ENCODE peak calls at places on chromosomes 1 and 21, in six cellular contexts. One of them, this sample, is unnamed.

GRCh38 chr1:48530727-48531351 is 58.8 kb upstream of the SPATA6 start:
- DNase-seq in activated T-cell treated with anti-CD3 and anti-CD28 coated beads for 1 hour: no peak
- DNase-seq in GF-D8: no peak
- DNase-seq in stimulated activated CD4-positive, alpha-beta T cell treated with anti-CD3 and anti-CD28 coated beads, TNF-alpha, amount 100 ng/mL, for 4 hours: no peak
- DNase-seq in Panc1: peak; percentile 10
- DNase-seq in epithelial cell of prostate: peak; percentile 12
- DNase-seq in this sample: no peak

GRCh38 chr21:37503848-37504467 is 137.4 kb downstream of the DYRK1A start:
- DNase-seq in activated T-cell treated with anti-CD3 and anti-CD28 coated beads for 1 hour: no peak
- DNase-seq in Panc1: no peak
- DNase-seq in GF-D8: no peak
- DNase-seq in epithelial cell of prostate: no peak
- DNase-seq in stimulated activated CD4-positive, alpha-beta T cell treated with anti-CD3 and anti-CD28 coated beads, TNF-alpha, amount 100 ng/mL, for 4 hours: no peak
- DNase-seq in this sample: peak; percentile 24

GRCh38 chr1:112637257-112638108 is 17.9 kb downstream of the CAPZA1 start:
- DNase-seq in stimulated activated CD4-positive, alpha-beta T cell treated with anti-CD3 and anti-CD28 coated beads, TNF-alpha, amount 100 ng/mL, for 4 hours: no peak
- DNase-seq in GF-D8: no peak
- DNase-seq in Panc1: no peak
- DNase-seq in activated T-cell treated with anti-CD3 and anti-CD28 coated beads for 1 hour: no peak
- DNase-seq in epithelial cell of prostate: peak; percentile 18
- DNase-seq in this sample: peak; percentile 36

GRCh38 chr1:84442256-84442655 is 36.8 kb upstream of the RPF1 start:
- DNase-seq in epithelial cell of prostate: peak; percentile 62
- DNase-seq in activated T-cell treated with anti-CD3 and anti-CD28 coated beads for 1 hour: no peak
- DNase-seq in stimulated activated CD4-positive, alpha-beta T cell treated with anti-CD3 and anti-CD28 coated beads, TNF-alpha, amount 100 ng/mL, for 4 hours: no peak
- DNase-seq in GF-D8: peak; percentile 72
- DNase-seq in Panc1: peak; percentile 72
- DNase-seq in this sample: peak; percentile 74

GRCh38 chr21:35019631-35020032 is 29.5 kb downstream of the RUNX1 start:
- DNase-seq in Panc1: no peak
- DNase-seq in GF-D8: no peak
- DNase-seq in epithelial cell of prostate: no peak
- DNase-seq in activated T-cell treated with anti-CD3 and anti-CD28 coated beads for 1 hour: no peak
- DNase-seq in stimulated activated CD4-positive, alpha-beta T cell treated with anti-CD3 and anti-CD28 coated beads, TNF-alpha, amount 100 ng/mL, for 4 hours: no peak
- DNase-seq in this sample: no peak

GRCh38 chr21:34546556-34546955 is 34.5 kb upstream of the KCNE1 start:
- DNase-seq in epithelial cell of prostate: no peak
- DNase-seq in stimulated activated CD4-positive, alpha-beta T cell treated with anti-CD3 and anti-CD28 coated beads, TNF-alpha, amount 100 ng/mL, for 4 hours: no peak
- DNase-seq in Panc1: no peak
- DNase-seq in GF-D8: no peak
- DNase-seq in activated T-cell treated with anti-CD3 and anti-CD28 coated beads for 1 hour: no peak
- DNase-seq in this sample: no peak

GRCh38 chr21:45496968-45497845 is 45.0 kb downstream of the SLC19A1 start:
- DNase-seq in stimulated activated CD4-positive, alpha-beta T cell treated with anti-CD3 and anti-CD28 coated beads, TNF-alpha, amount 100 ng/mL, for 4 hours: no peak
- DNase-seq in epithelial cell of prostate: no peak
- DNase-seq in Panc1: no peak
- DNase-seq in GF-D8: no peak
- DNase-seq in activated T-cell treated with anti-CD3 and anti-CD28 coated beads for 1 hour: no peak
- DNase-seq in this sample: no peak

GRCh38 chr1:25694167-25694566 is 77.6 kb downstream of the MAN1C1 start:
- DNase-seq in activated T-cell treated with anti-CD3 and anti-CD28 coated beads for 1 hour: no peak
- DNase-seq in stimulated activated CD4-positive, alpha-beta T cell treated with anti-CD3 and anti-CD28 coated beads, TNF-alpha, amount 100 ng/mL, for 4 hours: no peak
- DNase-seq in epithelial cell of prostate: no peak
- DNase-seq in Panc1: no peak
- DNase-seq in GF-D8: no peak
- DNase-seq in this sample: peak; percentile 95

GRCh38 chr1:95229042-95229441 is 5.0 kb upstream of the RWDD3 start:
- DNase-seq in stimulated activated CD4-positive, alpha-beta T cell treated with anti-CD3 and anti-CD28 coated beads, TNF-alpha, amount 100 ng/mL, for 4 hours: no peak
- DNase-seq in GF-D8: no peak
- DNase-seq in Panc1: no peak
- DNase-seq in epithelial cell of prostate: no peak
- DNase-seq in activated T-cell treated with anti-CD3 and anti-CD28 coated beads for 1 hour: no peak
- DNase-seq in this sample: no peak

GRCh38 chr1:88741413-88741812 is 57.3 kb downstream of the PKN2 start:
- DNase-seq in Panc1: peak; percentile 32
- DNase-seq in epithelial cell of prostate: no peak
- DNase-seq in GF-D8: no peak
- DNase-seq in stimulated activated CD4-positive, alpha-beta T cell treated with anti-CD3 and anti-CD28 coated beads, TNF-alpha, amount 100 ng/mL, for 4 hours: no peak
- DNase-seq in activated T-cell treated with anti-CD3 and anti-CD28 coated beads for 1 hour: no peak
- DNase-seq in this sample: peak; percentile 15

GRCh38 chr1:78958711-78959110 is 47.8 kb downstream of the ADGRL4 start:
- DNase-seq in epithelial cell of prostate: no peak
- DNase-seq in Panc1: no peak
- DNase-seq in GF-D8: no peak
- DNase-seq in stimulated activated CD4-positive, alpha-beta T cell treated with anti-CD3 and anti-CD28 coated beads, TNF-alpha, amount 100 ng/mL, for 4 hours: no peak
- DNase-seq in activated T-cell treated with anti-CD3 and anti-CD28 coated beads for 1 hour: no peak
- DNase-seq in this sample: no peak

GRCh38 chr1:12142891-12143630 is 23.7 kb upstream of the TNFRSF1B start:
- DNase-seq in GF-D8: peak; percentile 3
- DNase-seq in activated T-cell treated with anti-CD3 and anti-CD28 coated beads for 1 hour: no peak
- DNase-seq in epithelial cell of prostate: no peak
- DNase-seq in Panc1: no peak
- DNase-seq in stimulated activated CD4-positive, alpha-beta T cell treated with anti-CD3 and anti-CD28 coated beads, TNF-alpha, amount 100 ng/mL, for 4 hours: no peak
- DNase-seq in this sample: no peak

GRCh38 chr1:151547119-151547899 is 7.2 kb downstream of the TUFT1 start:
- DNase-seq in GF-D8: no peak
- DNase-seq in epithelial cell of prostate: peak; percentile 89
- DNase-seq in stimulated activated CD4-positive, alpha-beta T cell treated with anti-CD3 and anti-CD28 coated beads, TNF-alpha, amount 100 ng/mL, for 4 hours: no peak
- DNase-seq in activated T-cell treated with anti-CD3 and anti-CD28 coated beads for 1 hour: no peak
- DNase-seq in Panc1: no peak
- DNase-seq in this sample: peak; percentile 89

GRCh38 chr1:160058087-160058486 is 11.9 kb downstream of the KCNJ10 start:
- DNase-seq in activated T-cell treated with anti-CD3 and anti-CD28 coated beads for 1 hour: no peak
- DNase-seq in Panc1: no peak
- DNase-seq in epithelial cell of prostate: no peak
- DNase-seq in stimulated activated CD4-positive, alpha-beta T cell treated with anti-CD3 and anti-CD28 coated beads, TNF-alpha, amount 100 ng/mL, for 4 hours: no peak
- DNase-seq in GF-D8: no peak
- DNase-seq in this sample: no peak

GRCh38 chr1:59597420-59598199 is 217.1 kb upstream of the HOOK1 start:
- DNase-seq in stimulated activated CD4-positive, alpha-beta T cell treated with anti-CD3 and anti-CD28 coated beads, TNF-alpha, amount 100 ng/mL, for 4 hours: no peak
- DNase-seq in epithelial cell of prostate: no peak
- DNase-seq in activated T-cell treated with anti-CD3 and anti-CD28 coated beads for 1 hour: no peak
- DNase-seq in Panc1: no peak
- DNase-seq in GF-D8: no peak
- DNase-seq in this sample: no peak

GRCh38 chr1:211329764-211330201 is 3.1 kb downstream of the TRAF5 start:
- DNase-seq in GF-D8: no peak
- DNase-seq in epithelial cell of prostate: no peak
- DNase-seq in activated T-cell treated with anti-CD3 and anti-CD28 coated beads for 1 hour: no peak
- DNase-seq in stimulated activated CD4-positive, alpha-beta T cell treated with anti-CD3 and anti-CD28 coated beads, TNF-alpha, amount 100 ng/mL, for 4 hours: no peak
- DNase-seq in Panc1: no peak
- DNase-seq in this sample: no peak

GRCh38 chr21:28230559-28230958 is 762.1 kb downstream of the LTN1 start:
- DNase-seq in activated T-cell treated with anti-CD3 and anti-CD28 coated beads for 1 hour: no peak
- DNase-seq in Panc1: no peak
- DNase-seq in epithelial cell of prostate: no peak
- DNase-seq in GF-D8: no peak
- DNase-seq in stimulated activated CD4-positive, alpha-beta T cell treated with anti-CD3 and anti-CD28 coated beads, TNF-alpha, amount 100 ng/mL, for 4 hours: no peak
- DNase-seq in this sample: no peak

GRCh38 chr1:226549094-226549936 is 751 bp downstream of the STUM start:
- DNase-seq in GF-D8: no peak
- DNase-seq in activated T-cell treated with anti-CD3 and anti-CD28 coated beads for 1 hour: no peak
- DNase-seq in epithelial cell of prostate: no peak
- DNase-seq in Panc1: no peak
- DNase-seq in stimulated activated CD4-positive, alpha-beta T cell treated with anti-CD3 and anti-CD28 coated beads, TNF-alpha, amount 100 ng/mL, for 4 hours: no peak
- DNase-seq in this sample: no peak

GRCh38 chr1:119747451-119747850 is 21.3 kb downstream of the HMGCS2 start:
- DNase-seq in stimulated activated CD4-positive, alpha-beta T cell treated with anti-CD3 and anti-CD28 coated beads, TNF-alpha, amount 100 ng/mL, for 4 hours: no peak
- DNase-seq in Panc1: no peak
- DNase-seq in epithelial cell of prostate: no peak
- DNase-seq in GF-D8: no peak
- DNase-seq in activated T-cell treated with anti-CD3 and anti-CD28 coated beads for 1 hour: no peak
- DNase-seq in this sample: no peak

GRCh38 chr1:226606311-226607267 is 58.0 kb downstream of the STUM start:
- DNase-seq in activated T-cell treated with anti-CD3 and anti-CD28 coated beads for 1 hour: no peak
- DNase-seq in epithelial cell of prostate: no peak
- DNase-seq in GF-D8: no peak
- DNase-seq in stimulated activated CD4-positive, alpha-beta T cell treated with anti-CD3 and anti-CD28 coated beads, TNF-alpha, amount 100 ng/mL, for 4 hours: no peak
- DNase-seq in Panc1: no peak
- DNase-seq in this sample: no peak

GRCh38 chr1:232209357-232209756 is 420.6 kb downstream of the SIPA1L2 start:
- DNase-seq in stimulated activated CD4-positive, alpha-beta T cell treated with anti-CD3 and anti-CD28 coated beads, TNF-alpha, amount 100 ng/mL, for 4 hours: no peak
- DNase-seq in GF-D8: no peak
- DNase-seq in Panc1: no peak
- DNase-seq in activated T-cell treated with anti-CD3 and anti-CD28 coated beads for 1 hour: no peak
- DNase-seq in epithelial cell of prostate: no peak
- DNase-seq in this sample: no peak

GRCh38 chr1:183209533-183210158 is 23.6 kb downstream of the LAMC2 start:
- DNase-seq in Panc1: peak; percentile 64
- DNase-seq in GF-D8: no peak
- DNase-seq in activated T-cell treated with anti-CD3 and anti-CD28 coated beads for 1 hour: no peak
- DNase-seq in stimulated activated CD4-positive, alpha-beta T cell treated with anti-CD3 and anti-CD28 coated beads, TNF-alpha, amount 100 ng/mL, for 4 hours: no peak
- DNase-seq in epithelial cell of prostate: peak; percentile 55
- DNase-seq in this sample: peak; percentile 84

GRCh38 chr1:115811140-115811828 is 29.6 kb downstream of the NHLH2 start:
- DNase-seq in activated T-cell treated with anti-CD3 and anti-CD28 coated beads for 1 hour: no peak
- DNase-seq in Panc1: no peak
- DNase-seq in GF-D8: no peak
- DNase-seq in stimulated activated CD4-positive, alpha-beta T cell treated with anti-CD3 and anti-CD28 coated beads, TNF-alpha, amount 100 ng/mL, for 4 hours: no peak
- DNase-seq in epithelial cell of prostate: peak; percentile 57
- DNase-seq in this sample: no peak

GRCh38 chr1:17369466-17369865 is 2.5 kb upstream of the PADI6 start:
- DNase-seq in epithelial cell of prostate: peak; percentile 68
- DNase-seq in stimulated activated CD4-positive, alpha-beta T cell treated with anti-CD3 and anti-CD28 coated beads, TNF-alpha, amount 100 ng/mL, for 4 hours: no peak
- DNase-seq in activated T-cell treated with anti-CD3 and anti-CD28 coated beads for 1 hour: no peak
- DNase-seq in Panc1: no peak
- DNase-seq in GF-D8: no peak
- DNase-seq in this sample: no peak

GRCh38 chr21:25281134-25281533 is 326.1 kb downstream of the MRPL39 start:
- DNase-seq in GF-D8: no peak
- DNase-seq in Panc1: no peak
- DNase-seq in epithelial cell of prostate: no peak
- DNase-seq in stimulated activated CD4-positive, alpha-beta T cell treated with anti-CD3 and anti-CD28 coated beads, TNF-alpha, amount 100 ng/mL, for 4 hours: no peak
- DNase-seq in activated T-cell treated with anti-CD3 and anti-CD28 coated beads for 1 hour: no peak
- DNase-seq in this sample: no peak

GRCh38 chr1:30763654-30764248 is 6.2 kb upstream of the LAPTM5 start:
- DNase-seq in activated T-cell treated with anti-CD3 and anti-CD28 coated beads for 1 hour: no peak
- DNase-seq in epithelial cell of prostate: no peak
- DNase-seq in stimulated activated CD4-positive, alpha-beta T cell treated with anti-CD3 and anti-CD28 coated beads, TNF-alpha, amount 100 ng/mL, for 4 hours: no peak
- DNase-seq in GF-D8: no peak
- DNase-seq in Panc1: no peak
- DNase-seq in this sample: peak; percentile 36

GRCh38 chr1:221683681-221684080 is 58.2 kb downstream of the DUSP10 start:
- DNase-seq in stimulated activated CD4-positive, alpha-beta T cell treated with anti-CD3 and anti-CD28 coated beads, TNF-alpha, amount 100 ng/mL, for 4 hours: no peak
- DNase-seq in Panc1: no peak
- DNase-seq in epithelial cell of prostate: no peak
- DNase-seq in activated T-cell treated with anti-CD3 and anti-CD28 coated beads for 1 hour: no peak
- DNase-seq in GF-D8: no peak
- DNase-seq in this sample: no peak

GRCh38 chr1:86382878-86383277 is 13.2 kb downstream of the ODF2L start:
- DNase-seq in Panc1: no peak
- DNase-seq in GF-D8: no peak
- DNase-seq in epithelial cell of prostate: no peak
- DNase-seq in stimulated activated CD4-positive, alpha-beta T cell treated with anti-CD3 and anti-CD28 coated beads, TNF-alpha, amount 100 ng/mL, for 4 hours: no peak
- DNase-seq in activated T-cell treated with anti-CD3 and anti-CD28 coated beads for 1 hour: no peak
- DNase-seq in this sample: no peak

GRCh38 chr1:168892945-168893344 is 163.9 kb upstream of the DPT start:
- DNase-seq in stimulated activated CD4-positive, alpha-beta T cell treated with anti-CD3 and anti-CD28 coated beads, TNF-alpha, amount 100 ng/mL, for 4 hours: no peak
- DNase-seq in epithelial cell of prostate: no peak
- DNase-seq in Panc1: no peak
- DNase-seq in activated T-cell treated with anti-CD3 and anti-CD28 coated beads for 1 hour: no peak
- DNase-seq in GF-D8: no peak
- DNase-seq in this sample: no peak